ENCODE peak calls at places on chromosomes 2 and 18, in eight cellular contexts. C is RPMI8226; M is astrocyte; V is activated CD4-positive, alpha-beta T cell treated with anti-CD3 and anti-CD28 coated beads for 36 hours; A is stimulated activated CD4-positive, alpha-beta T cell treated with anti-CD3 and anti-CD28 coated beads, Interleukin-1b, Interleukin-23, amount 100 ng/mL, for 24 hours; U is HTR-8/SVneo; O is stimulated activated CD8-positive, alpha-beta memory T cell treated with anti-CD3 and anti-CD28 coated beads, Interleukin-7, amount 100 ng/mL, for 1 hour; F is GM19239. Y is an unnamed sample.
A peak's percentile ranks its signal among the peaks of the same experiment; 100 is the strongest.

GRCh38 chr2:56449449-56449860 is 265.7 kb downstream of the CCDC85A start:
- DNase-seq in C (no peak), M (no peak), V (no peak), A (no peak), U (no peak), O (no peak), F (no peak), Y (no peak)

GRCh38 chr2:168698959-168699358 is 103.5 kb upstream of the NOSTRIN start:
- DNase-seq in C (no peak), M (no peak), V (no peak), A (no peak), U (no peak), O (no peak), F (no peak), Y (no peak)

GRCh38 chr2:145228506-145228905 is 708.6 kb upstream of the ZEB2 start:
- DNase-seq in C (no peak), M (peak; percentile 9), V (no peak), A (no peak), U (no peak), O (no peak), F (no peak), Y (no peak)

GRCh38 chr2:215479536-215480240 is 43.8 kb upstream of the FN1 start:
- DNase-seq in C (no peak), M (no peak), V (no peak), A (no peak), U (no peak), O (no peak), F (no peak), Y (no peak)

GRCh38 chr2:241933175-241933911 is 63.8 kb downstream of the RTP5 start:
- DNase-seq in C (peak; percentile 72), M (peak; percentile 23), V (no peak), A (no peak), U (peak; percentile 46), O (no peak), F (no peak), Y (peak; percentile 73)

GRCh38 chr2:27920148-27920885 is 29.8 kb downstream of the BABAM2 start:
- DNase-seq in C (peak; percentile 16), M (peak; percentile 68), V (no peak), A (no peak), U (peak; percentile 24), O (no peak), F (no peak), Y (peak; percentile 38)

GRCh38 chr2:74201596-74201995 is 3.2 kb downstream of the MTHFD2 start:
- DNase-seq in C (no peak), M (peak; percentile 20), V (no peak), A (no peak), U (no peak), O (no peak), F (no peak), Y (peak; percentile 39)

GRCh38 chr18:6366776-6367175 is 47.9 kb downstream of the L3MBTL4 start:
- DNase-seq in C (no peak), M (no peak), V (no peak), A (no peak), U (no peak), O (no peak), F (no peak), Y (no peak)

GRCh38 chr18:58745914-58746313 is 74.6 kb downstream of the MALT1 start:
- DNase-seq in C (no peak), M (no peak), V (no peak), A (no peak), U (no peak), O (no peak), F (no peak), Y (no peak)

GRCh38 chr2:145020694-145021093 is 500.8 kb upstream of the ZEB2 start:
- DNase-seq in C (no peak), M (no peak), V (no peak), A (no peak), U (no peak), O (no peak), F (no peak), Y (no peak)